ENCODE peak calls at places on chromosomes 16 and 17, in four cellular contexts. J is Panc1, E is upper lobe of left lung, F is stomach. N is an unnamed sample.

GRCh38 chr16:57473176-57473840 is 10.8 kb downstream of the POLR2C start:
- DNase-seq in J (no peak), E (peak; percentile 53), F (no peak), N (no peak)

GRCh38 chr16:17668411-17668810 is 197.7 kb upstream of the XYLT1 start:
- DNase-seq in J (no peak), E (no peak), F (no peak), N (no peak)

GRCh38 chr17:2179615-2180295 is 123.8 kb downstream of the SMG6 start:
- DNase-seq in J (no peak), E (no peak), F (peak; percentile 71), N (peak; percentile 67)

GRCh38 chr16:72099377-72099818 is 5.8 kb downstream of the DHX38 start:
- DNase-seq in J (no peak), E (no peak), F (peak; percentile 41), N (peak; percentile 27)

GRCh38 chr16:79365687-79366086 is 234.8 kb downstream of the MAF start:
- DNase-seq in J (no peak), E (no peak), F (no peak), N (no peak)

GRCh38 chr17:71361691-71362450 is 758.9 kb upstream of the SOX9 start:
- DNase-seq in J (no peak), E (no peak), F (no peak), N (no peak)

GRCh38 chr17:72387487-72387886 is 266.7 kb downstream of the SOX9 start:
- DNase-seq in J (no peak), E (no peak), F (no peak), N (no peak)

GRCh38 chr17:10557422-10557821 is 8.0 kb upstream of the MYH2 start:
- DNase-seq in J (no peak), E (no peak), F (no peak), N (no peak)

GRCh38 chr16:276360-277077 is 775 bp upstream of the RGS11 start:
- DNase-seq in J (no peak), E (peak; percentile 79), F (no peak), N (no peak)

GRCh38 chr17:16150251-16150859 is 65.0 kb downstream of the NCOR1 start:
- DNase-seq in J (no peak), E (no peak), F (no peak), N (no peak)

GRCh38 chr17:34116306-34116705 is 138.8 kb upstream of the CCL2 start:
- DNase-seq in J (no peak), E (no peak), F (no peak), N (no peak)

GRCh38 chr16:75385507-75386152 is 47.7 kb downstream of the CFDP1 start:
- DNase-seq in J (peak; percentile 42), E (no peak), F (no peak), N (no peak)

GRCh38 chr16:56289862-56290261 is 98.6 kb downstream of the GNAO1 start:
- DNase-seq in J (no peak), E (no peak), F (no peak), N (no peak)

GRCh38 chr17:62782730-62783260 is 25.3 kb downstream of the MARCHF10 start:
- DNase-seq in J (no peak), E (no peak), F (no peak), N (no peak)

GRCh38 chr17:41500131-41500911 is 5.1 kb downstream of the KRT13 start:
- DNase-seq in J (no peak), E (no peak), F (no peak), N (no peak)

GRCh38 chr16:73212431-73212830 is 164.5 kb upstream of the ZFHX3 start:
- DNase-seq in J (no peak), E (no peak), F (no peak), N (no peak)

GRCh38 chr16:80023865-80024264 is 423.3 kb upstream of the MAF start:
- DNase-seq in J (no peak), E (no peak), F (no peak), N (no peak)

GRCh38 chr17:6461792-6462524 is 17.7 kb downstream of the PIMREG start:
- DNase-seq in J (no peak), E (no peak), F (no peak), N (no peak)

DNA sequence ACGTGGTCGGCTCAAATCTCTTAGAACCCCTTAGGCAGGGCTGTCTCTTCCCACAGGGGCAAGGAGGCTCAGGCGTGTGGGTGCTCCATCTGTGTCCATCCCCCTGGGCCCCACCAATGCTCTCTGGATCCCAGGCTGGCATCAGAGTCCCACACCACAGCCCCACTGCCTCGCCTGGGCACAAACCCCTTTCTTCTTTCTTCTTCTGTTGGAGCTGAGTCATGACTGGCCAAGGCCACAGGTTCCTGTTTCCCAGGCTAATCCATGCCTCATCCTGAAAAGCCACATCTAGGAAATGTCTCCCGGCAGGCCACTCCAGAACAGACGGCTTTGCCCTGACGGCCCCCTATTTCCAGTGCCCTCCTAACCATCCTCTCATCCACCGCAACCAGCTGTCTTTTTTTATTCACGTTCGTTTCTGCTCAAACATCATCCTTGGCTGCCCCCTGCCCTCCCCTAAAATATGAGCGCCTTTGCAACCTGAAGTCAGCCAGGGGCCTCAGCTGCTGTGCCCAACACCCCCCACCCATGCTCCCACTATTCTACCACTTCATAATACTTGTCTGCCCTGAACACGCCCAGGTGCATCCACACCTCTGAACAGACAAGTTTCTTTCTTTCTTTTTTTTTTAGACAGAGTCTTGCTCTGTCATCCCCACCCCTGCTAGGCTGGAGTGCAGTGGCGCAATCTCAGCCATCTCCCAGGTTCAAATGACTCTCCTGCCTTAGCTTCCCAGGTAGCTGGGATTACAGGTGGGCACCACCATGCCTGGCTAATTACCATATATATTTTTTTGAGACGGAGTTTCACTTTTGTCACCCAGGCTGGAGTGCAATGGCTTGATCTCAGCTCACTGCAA is 27.0 kb downstream of the CEP295NL start:
- DNase-seq in J (no peak), E (no peak), F (no peak), N (no peak)
- TF ChIP-seq POLR2AphosphoS5 in J (no peak), E (no peak), F (no peak), N (no peak)

GRCh38 chr17:76529643-76530488 is 7.6 kb downstream of the CYGB start:
- DNase-seq in J (no peak), E (peak; percentile 89), F (peak; percentile 66), N (peak; percentile 72)
- TF ChIP-seq POLR2AphosphoS5 in J (no peak), E (peak; percentile 81), F (peak; percentile 2), N (no peak)

GRCh38 chr16:59909262-59909661 is 1175.1 kb upstream of the GOT2 start:
- DNase-seq in J (no peak), E (no peak), F (no peak), N (no peak)
- TF ChIP-seq POLR2AphosphoS5 in J (no peak), E (no peak), F (no peak), N (no peak)

GRCh38 chr17:74759941-74760340 is 11.5 kb downstream of the NHERF1 start:
- DNase-seq in J (no peak), E (no peak), F (peak; percentile 83), N (no peak)
- TF ChIP-seq POLR2AphosphoS5 in J (no peak), E (no peak), F (no peak), N (no peak)

GRCh38 chr16:28902909-28903308 is 22.1 kb downstream of the RABEP2 start:
- DNase-seq in J (no peak), E (peak; percentile 57), F (no peak), N (no peak)

GRCh38 chr16:28899882-28900600 is 21.8 kb downstream of the ATP2A1 start:
- DNase-seq in J (no peak), E (no peak), F (no peak), N (no peak)

GRCh38 chr16:28900601-28901000 is 22.3 kb downstream of the ATP2A1 start:
- DNase-seq in J (no peak), E (peak; percentile 75), F (no peak), N (no peak)

GRCh38 chr16:28903344-28904042 is 21.5 kb downstream of the RABEP2 start:
- DNase-seq in J (no peak), E (peak; percentile 72), F (no peak), N (no peak)

DNA sequence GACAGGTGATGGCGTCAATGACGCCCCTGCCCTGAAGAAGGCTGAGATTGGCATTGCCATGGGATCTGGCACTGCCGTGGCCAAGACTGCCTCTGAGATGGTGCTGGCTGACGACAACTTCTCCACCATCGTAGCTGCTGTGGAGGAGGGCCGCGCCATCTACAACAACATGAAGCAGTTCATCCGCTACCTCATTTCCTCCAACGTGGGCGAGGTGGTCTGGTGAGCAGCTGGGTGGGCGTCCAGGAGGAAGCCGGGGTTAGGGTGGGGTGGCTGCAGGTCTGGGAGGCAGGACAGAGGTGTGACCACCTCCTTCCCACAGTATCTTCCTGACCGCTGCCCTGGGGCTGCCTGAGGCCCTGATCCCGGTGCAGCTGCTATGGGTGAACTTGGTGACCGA is 23.2 kb downstream of the RABEP2 start:
- DNase-seq in J (no peak), E (no peak), F (no peak), N (no peak)
- TF ChIP-seq POLR2AphosphoS5 in J (no peak), E (no peak), F (no peak), N (no peak)

GRCh38 chr17:77585142-77585860 is 373.2 kb upstream of the TNRC6C start:
- DNase-seq in J (no peak), E (no peak), F (no peak), N (no peak)
- TF ChIP-seq POLR2AphosphoS5 in J (no peak), E (no peak), F (no peak), N (no peak)

DNA sequence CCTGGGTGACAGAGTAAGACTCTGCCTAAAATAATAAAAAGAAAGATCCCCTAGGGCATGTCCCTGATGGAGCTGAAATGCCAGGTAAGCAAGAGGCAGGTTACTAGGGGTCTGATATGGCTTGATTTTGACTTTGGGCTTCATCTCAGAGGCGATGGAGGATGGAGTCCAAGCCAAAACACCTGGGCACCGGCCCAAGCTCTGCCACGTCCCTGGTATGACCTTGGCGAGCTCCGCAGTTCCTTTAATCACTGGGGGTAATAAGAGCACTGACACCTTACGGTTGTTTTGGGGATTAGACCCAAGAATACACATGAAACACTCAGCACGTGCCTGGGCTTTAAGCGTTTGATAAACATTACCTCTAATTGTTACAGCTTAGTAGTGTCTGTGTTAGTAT is 350.8 kb upstream of the HSBP1 start:
- DNase-seq in J (no peak), E (no peak), F (no peak), N (no peak)
- TF ChIP-seq POLR2AphosphoS5 in J (no peak), E (no peak), F (no peak), N (no peak)

GRCh38 chr17:49987290-49987585 is 7.8 kb downstream of the DLX3 start:
- DNase-seq in J (no peak), E (no peak), F (no peak), N (no peak)

GRCh38 chr17:49991409-49991808 is 3.6 kb downstream of the DLX3 start:
- DNase-seq in J (no peak), E (peak; percentile 59), F (no peak), N (no peak)

GRCh38 chr17:49987681-49988441 is 7.2 kb downstream of the DLX3 start:
- DNase-seq in J (no peak), E (peak; percentile 61), F (no peak), N (no peak)

GRCh38 chr17:49990921-49991320 is 4.1 kb downstream of the DLX3 start:
- DNase-seq in J (no peak), E (no peak), F (no peak), N (no peak)

DNA sequence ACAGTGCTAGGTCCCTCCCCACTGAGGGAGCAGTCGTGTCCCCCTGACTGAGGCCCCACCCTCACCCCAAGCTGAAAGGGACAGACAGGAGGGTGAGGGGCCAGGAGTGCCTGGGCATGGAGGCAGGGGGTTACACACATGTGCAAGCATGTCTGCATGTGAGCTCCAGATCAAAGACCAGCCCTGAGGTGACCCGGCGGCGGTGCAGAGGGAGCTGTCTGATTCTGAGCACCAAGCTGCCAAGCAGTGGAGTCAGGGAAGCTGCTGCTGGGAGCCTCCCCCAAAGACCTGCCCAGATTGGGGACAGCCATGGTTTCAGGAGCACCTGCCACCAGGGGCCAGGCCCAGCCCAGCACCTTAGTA is 5.5 kb downstream of the DLX3 start:
- DNase-seq in J (no peak), E (peak; percentile 43), F (no peak), N (no peak)
- TF ChIP-seq POLR2AphosphoS5 in J (no peak), E (no peak), F (no peak), N (no peak)

GRCh38 chr16:87708881-87709638 is 56.7 kb downstream of the KLHDC4 start:
- DNase-seq in J (no peak), E (peak; percentile 84), F (no peak), N (no peak)
- TF ChIP-seq POLR2AphosphoS5 in J (no peak), E (no peak), F (no peak), N (no peak)